ENCODE peak calls at places on chromosomes 7 and 10, in five cellular contexts. S is AG09309, X is fibroblast of villous mesenchyme, T is RWPE1, F is GM12865. P is an unnamed sample.

GRCh38 chr7:36871863-36872262 is 147.6 kb upstream of the AOAH start:
- DNase-seq in F (peak), T (peak), X (no peak), S (no peak), P (peak)

GRCh38 chr10:86347856-86348255 is 18.7 kb downstream of the GRID1 start:
- DNase-seq in X (no peak), F (no peak), S (no peak), T (no peak), P (no peak)

GRCh38 chr10:79502561-79503309 is 9.6 kb upstream of the EIF5AL1 start:
- DNase-seq in T (no peak), X (no peak), F (no peak), S (no peak), P (no peak)

GRCh38 chr7:96495751-96496216 is 173.9 kb upstream of the SLC25A13 start:
- DNase-seq in T (no peak), S (no peak), F (peak), X (no peak), P (peak)

GRCh38 chr10:131586958-131587357 is 275.4 kb upstream of the TCERG1L start:
- DNase-seq in F (no peak), S (no peak), X (no peak), T (no peak), P (no peak)

GRCh38 chr10:130492266-130492934 is 356.2 kb downstream of the GLRX3 start:
- DNase-seq in X (no peak), F (no peak), S (no peak), T (no peak), P (no peak)

GRCh38 chr10:26274391-26274790 is 57.8 kb downstream of the GAD2 start:
- DNase-seq in S (no peak), X (no peak), T (no peak), F (no peak), P (no peak)

GRCh38 chr7:30846378-30846777 is 65.3 kb upstream of the AQP1 start:
- DNase-seq in S (no peak), T (peak), F (no peak), X (no peak), P (no peak)

GRCh38 chr10:101839421-101840063 is 4.1 kb downstream of the KCNIP2 start:
- DNase-seq in X (no peak), S (no peak), T (peak), F (peak), P (peak)

GRCh38 chr10:48199580-48200377 is 74.7 kb downstream of the FRMPD2 start:
- DNase-seq in T (no peak), F (no peak), S (peak), X (peak), P (no peak)

GRCh38 chr7:149635561-149636329 is 137.6 kb downstream of the ZNF467 start:
- DNase-seq in S (no peak), X (peak), F (peak), T (no peak), P (peak)

GRCh38 chr7:158315326-158315725 is 272.3 kb downstream of the PTPRN2 start:
- DNase-seq in X (no peak), F (no peak), S (no peak), T (no peak), P (no peak)

GRCh38 chr10:123150986-123151738 is 3.0 kb upstream of the BUB3 start:
- DNase-seq in S (no peak), X (no peak), T (no peak), F (peak), P (peak)

GRCh38 chr10:12699258-12699700 is 302.2 kb downstream of the CCDC3 start:
- DNase-seq in T (no peak), X (peak), S (no peak), F (no peak), P (peak)

GRCh38 chr10:98030991-98031431 is 590 bp upstream of the CRTAC1 start:
- DNase-seq in S (no peak), T (no peak), F (no peak), X (no peak), P (no peak)

GRCh38 chr7:152341039-152341913 is 94.5 kb downstream of the KMT2C start:
- DNase-seq in X (peak), F (peak), S (no peak), T (peak), P (no peak)

GRCh38 chr7:152342796-152343195 is 93.0 kb downstream of the KMT2C start:
- DNase-seq in F (no peak), X (no peak), S (no peak), T (no peak), P (no peak)

GRCh38 chr7:152344253-152344652 is 91.5 kb downstream of the KMT2C start:
- DNase-seq in S (no peak), X (no peak), T (no peak), F (peak), P (no peak)

GRCh38 chr7:152338553-152338952 is 97.2 kb downstream of the KMT2C start:
- DNase-seq in T (no peak), S (no peak), F (no peak), X (peak), P (no peak)

DNA sequence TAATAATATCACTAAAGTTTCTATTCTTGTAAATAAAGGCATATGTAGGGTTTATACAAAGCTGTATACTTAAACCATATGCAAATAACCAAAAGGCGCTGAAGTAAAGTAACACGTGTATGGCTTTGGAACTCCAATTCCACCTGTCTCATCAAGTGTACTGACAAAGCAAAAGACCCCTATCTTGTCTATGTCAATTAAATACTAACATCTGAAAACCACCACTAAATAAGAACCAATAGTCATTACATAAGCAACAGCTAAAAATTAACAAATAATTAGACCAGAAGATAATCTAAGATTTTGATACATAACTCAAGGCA is 93.9 kb downstream of the KMT2C start:
- DNase-seq in T (no peak), F (no peak), X (no peak), S (no peak), P (no peak)
- TF ChIP-seq CTCF in T (no peak), F (no peak), X (no peak), S (no peak), P (no peak)

GRCh38 chr7:101911800-101912705 is 94.6 kb downstream of the CUX1 start:
- DNase-seq in X (peak), F (no peak), S (no peak), T (no peak), P (no peak)
- TF ChIP-seq CTCF in X (no peak), F (no peak), S (no peak), T (no peak), P (no peak)

DNA sequence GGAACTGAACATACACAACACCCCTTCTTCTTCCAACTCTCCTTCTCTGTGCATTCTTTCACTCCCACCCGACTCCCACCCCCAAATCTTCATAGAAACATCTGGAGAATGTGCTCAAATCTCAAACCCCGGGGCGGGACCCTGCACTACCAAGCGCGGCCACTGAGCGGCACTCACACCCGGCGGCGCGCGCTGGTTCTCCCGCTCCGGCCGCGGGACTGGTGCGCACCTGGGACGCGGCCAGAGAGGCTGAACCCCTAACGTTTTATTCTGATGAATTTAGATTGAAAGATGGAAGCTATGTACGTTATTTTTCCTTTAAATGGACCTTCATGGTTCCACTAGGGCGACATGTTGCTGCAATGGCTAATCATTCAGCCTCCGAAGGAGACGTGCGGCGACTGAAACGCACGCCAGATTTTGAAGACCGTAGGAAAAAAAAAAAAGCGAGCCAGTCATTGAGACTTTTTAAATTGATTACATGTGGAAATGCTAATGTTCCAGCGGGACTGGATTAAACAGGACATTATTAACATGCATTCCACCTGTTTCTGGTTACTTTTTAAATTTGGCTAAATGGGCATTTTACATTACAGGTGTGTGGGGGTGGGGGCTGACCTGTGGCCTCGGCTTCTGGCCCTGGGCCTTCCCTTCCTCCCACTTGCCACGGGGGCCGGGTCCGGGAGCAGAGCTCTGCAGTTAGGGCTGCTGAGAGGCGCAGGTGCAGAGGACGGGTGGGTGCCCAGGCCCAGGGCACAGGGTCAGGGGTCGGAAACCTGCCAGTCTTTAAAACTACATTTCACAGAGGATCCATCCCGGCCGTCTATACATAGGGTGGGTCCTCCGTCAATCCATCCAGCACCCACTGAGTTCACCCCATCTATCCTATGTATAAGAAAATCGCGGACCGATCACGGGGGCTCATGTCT is 106.8 kb upstream of the INSIG1 start:
- DNase-seq in X (no peak), F (peak), S (no peak), T (peak), P (peak)
- TF ChIP-seq CTCF in X (peak), F (peak), S (peak), T (peak), P (peak)

GRCh38 chr7:49638166-49638565 is 135.3 kb upstream of the VWC2 start:
- DNase-seq in T (no peak), X (no peak), S (no peak), F (peak), P (no peak)

GRCh38 chr7:49631071-49631826 is 142.2 kb upstream of the VWC2 start:
- DNase-seq in S (no peak), F (no peak), X (no peak), T (no peak), P (no peak)

GRCh38 chr7:49639808-49640207 is 133.6 kb upstream of the VWC2 start:
- DNase-seq in S (no peak), X (no peak), T (no peak), F (no peak), P (no peak)

GRCh38 chr7:49639068-49639593 is 134.3 kb upstream of the VWC2 start:
- DNase-seq in F (no peak), T (peak), X (no peak), S (no peak), P (no peak)

GRCh38 chr7:49635800-49636199 is 137.6 kb upstream of the VWC2 start:
- DNase-seq in S (no peak), T (no peak), X (no peak), F (peak), P (no peak)
- TF ChIP-seq CTCF in S (no peak), T (no peak), X (no peak), F (no peak), P (no peak)

DNA sequence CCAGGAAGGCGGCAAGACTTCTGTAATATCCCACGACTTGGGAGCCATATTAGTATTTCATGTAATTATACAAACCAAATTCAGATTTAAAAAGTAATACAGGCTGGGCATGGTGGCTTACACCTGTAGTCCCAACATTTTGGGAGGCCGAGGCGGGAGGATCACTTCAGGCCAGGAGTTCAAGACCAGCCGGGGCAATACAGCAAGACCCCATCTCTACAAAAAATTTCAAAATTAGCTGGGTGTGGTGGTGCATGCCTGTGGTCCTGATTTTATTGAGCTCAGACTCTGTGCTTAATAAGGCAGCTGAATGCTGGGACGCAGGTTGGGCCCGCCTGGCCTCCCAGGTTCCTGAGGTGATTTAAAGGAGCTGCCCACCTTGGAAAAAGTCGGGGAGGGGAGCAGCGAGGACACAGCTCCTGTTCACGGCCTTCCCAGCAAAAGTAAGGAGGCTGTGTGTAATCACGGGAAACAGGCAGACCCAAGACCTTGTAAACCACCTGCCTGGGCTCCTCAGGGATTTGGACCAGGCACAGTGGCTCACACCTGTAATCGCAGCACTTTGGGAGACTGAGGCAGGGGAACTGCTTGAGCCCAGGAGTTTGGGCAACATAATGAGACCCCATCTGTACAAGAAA is 93.0 kb upstream of the DNAAF5 start:
- DNase-seq in T (no peak), F (no peak), S (no peak), X (no peak), P (no peak)
- TF ChIP-seq CTCF in T (no peak), F (no peak), S (no peak), X (no peak), P (no peak)

GRCh38 chr7:134520130-134520529 is 7.2 kb upstream of the AKR1B10 start:
- DNase-seq in T (no peak), F (no peak), S (no peak), X (peak), P (no peak)
- TF ChIP-seq CTCF in T (no peak), F (no peak), S (peak), X (no peak), P (no peak)

GRCh38 chr7:94907420-94908203 is at the start of gene PPP1R9A:
- DNase-seq in T (peak), F (no peak), X (no peak), S (no peak), P (no peak)
- TF ChIP-seq CTCF in T (no peak), F (no peak), X (no peak), S (no peak), P (no peak)

GRCh38 chr10:50788951-50789904 is 49.5 kb downstream of the ASAH2B start:
- DNase-seq in X (peak), F (peak), S (peak), T (peak), P (no peak)
- TF ChIP-seq CTCF in X (peak), F (no peak), S (peak), T (peak), P (no peak)

P was measured in activated CD8-positive, alpha-beta T cell treated with anti-CD3 and anti-CD28 coated beads for 36 hours.